ENCODE peak calls at places on chromosomes 16 and 17, in four cellular contexts. X is glutamatergic neuron; G is activated naive CD4-positive, alpha-beta T cell; S is ovary. O is an unnamed sample.
A peak's percentile ranks its signal among the peaks of the same experiment; 100 is the strongest.

GRCh38 chr17:78137392-78138203 is 7.0 kb downstream of the TMC8 start:
- DNase-seq in S (no peak), X (no peak), G (peak; percentile 31), O (no peak)

GRCh38 chr16:77336637-77337036 is 98.2 kb downstream of the ADAMTS18 start:
- DNase-seq in G (no peak), S (no peak), X (no peak), O (no peak)

GRCh38 chr17:39222151-39222550 is 3.6 kb downstream of the STAC2 start:
- DNase-seq in S (no peak), G (no peak), X (no peak), O (no peak)

GRCh38 chr17:77741109-77741508 is 217.4 kb upstream of the TNRC6C start:
- DNase-seq in X (no peak), G (no peak), S (no peak), O (no peak)

GRCh38 chr16:50209548-50210265 is 56.6 kb downstream of the TENT4B start:
- DNase-seq in G (no peak), S (no peak), X (no peak), O (no peak)

GRCh38 chr16:82750078-82750477 is 123.3 kb downstream of the CDH13 start:
- DNase-seq in G (no peak), S (no peak), X (no peak), O (no peak)

GRCh38 chr16:86511317-86512161 is 1.2 kb downstream of the FOXF1 start:
- DNase-seq in X (peak; percentile 43), G (no peak), S (no peak), O (no peak)

GRCh38 chr17:49986396-49987289 is 8.4 kb downstream of the DLX3 start:
- DNase-seq in S (no peak), G (no peak), X (no peak), O (peak; percentile 43)

GRCh38 chr17:65936013-65936412 is 255.9 kb downstream of the CEP112 start:
- DNase-seq in X (no peak), G (no peak), S (no peak), O (no peak)

GRCh38 chr17:263271-263670 is 81.8 kb upstream of the DOC2B start:
- DNase-seq in X (no peak), G (no peak), S (no peak), O (no peak)

GRCh38 chr17:72430611-72431432 is 310.0 kb downstream of the SOX9 start:
- DNase-seq in S (no peak), X (no peak), G (no peak), O (peak; percentile 42)

GRCh38 chr17:45231481-45232116 is 9.9 kb downstream of the FMNL1 start:
- DNase-seq in G (no peak), S (no peak), X (peak; percentile 61), O (peak; percentile 70)

GRCh38 chr16:1771072-1771863 is at the start of gene NME3:
- DNase-seq in G (peak; percentile 69), X (peak; percentile 88), S (peak; percentile 67), O (peak; percentile 86)

GRCh38 chr17:76903631-76904030 is 35.4 kb downstream of the MGAT5B start:
- DNase-seq in G (no peak), S (no peak), X (no peak), O (no peak)

GRCh38 chr17:35116845-35117244 is 2.8 kb downstream of the RAD51D start:
- DNase-seq in X (no peak), G (no peak), S (no peak), O (peak; percentile 28)

GRCh38 chr17:47736501-47737211 is 3.6 kb downstream of the TBX21 start:
- DNase-seq in G (no peak), S (no peak), X (no peak), O (no peak)

GRCh38 chr17:32822996-32823395 is 53.9 kb downstream of the MYO1D start:
- DNase-seq in S (no peak), X (no peak), G (no peak), O (no peak)

GRCh38 chr16:27980076-27980775 is 83.3 kb downstream of the GSG1L start:
- DNase-seq in S (no peak), X (no peak), G (no peak), O (no peak)

GRCh38 chr16:70151941-70152509 is 21.6 kb upstream of the CLEC18C start:
- DNase-seq in X (no peak), S (no peak), G (no peak), O (no peak)

GRCh38 chr17:62822080-62822904 is 14.2 kb upstream of the MARCHF10 start:
- DNase-seq in X (no peak), G (no peak), S (no peak), O (no peak)

GRCh38 chr17:48055531-48056245 is 7.5 kb downstream of the NFE2L1 start:
- DNase-seq in G (no peak), X (no peak), S (no peak), O (peak; percentile 64)

GRCh38 chr16:2475413-2476344 is 752 bp downstream of the TBC1D24 start:
- DNase-seq in X (peak; percentile 42), S (no peak), G (no peak), O (peak; percentile 64)

GRCh38 chr17:74950207-74950606 is 14.5 kb downstream of the OTOP3 start:
- DNase-seq in S (no peak), G (no peak), X (no peak), O (no peak)

GRCh38 chr17:82092094-82092586 is 5.9 kb downstream of the FASN start:
- DNase-seq in S (no peak), G (no peak), X (peak; percentile 9), O (no peak)

O was measured in D341Med.